ENCODE peak calls at places on chromosomes 13 and 19, in ten cellular contexts. K is AG09309, H is cardiac fibroblast, X is tibial artery, A is AG04450, W is A549, R is GM12865, N is right lobe of liver, T is astrocyte of the spinal cord, C is stomach. I is an unnamed sample.

GRCh38 chr13:111241006-111241755 is 79.3 kb upstream of the TEX29 start:
- DNase-seq in R (no peak), K (no peak), N (no peak), W (no peak), T (no peak), C (no peak), H (no peak), X (no peak), A (no peak), I (no peak)

GRCh38 chr19:40718774-40719391 is 2.0 kb downstream of the ITPKC start:
- DNase-seq in T (peak), K (no peak), A (no peak), X (peak), H (peak), N (peak), W (peak), R (peak), C (peak), I (no peak)

GRCh38 chr19:2333027-2333806 is 4.7 kb downstream of the SPPL2B start:
- DNase-seq in X (no peak), W (no peak), K (no peak), A (no peak), T (no peak), R (no peak), C (peak), N (no peak), H (no peak), I (no peak)

GRCh38 chr19:6847828-6848200 is 39.6 kb upstream of the ADGRE1 start:
- DNase-seq in A (no peak), K (no peak), H (no peak), C (no peak), X (no peak), W (no peak), T (no peak), R (no peak), N (no peak), I (no peak)

GRCh38 chr13:21033224-21033855 is 28.0 kb downstream of the LATS2 start:
- DNase-seq in N (no peak), K (no peak), C (peak), A (no peak), W (no peak), R (no peak), X (peak), H (peak), T (peak), I (no peak)

GRCh38 chr13:39226359-39226758 is 188.1 kb downstream of the NHLRC3 start:
- DNase-seq in N (no peak), A (no peak), C (no peak), W (no peak), X (peak), K (no peak), H (no peak), R (no peak), T (no peak), I (no peak)

GRCh38 chr13:55632402-55632801 is 1508.3 kb upstream of the PRR20A start:
- DNase-seq in R (no peak), C (no peak), X (no peak), T (no peak), A (no peak), K (no peak), N (no peak), H (no peak), W (no peak), I (no peak)

GRCh38 chr13:31909889-31910551 is 121.6 kb upstream of the FRY start:
- DNase-seq in R (peak), H (peak), W (peak), T (peak), X (no peak), A (peak), N (no peak), K (no peak), C (peak), I (peak)

GRCh38 chr19:5826531-5827341 is 12.8 kb downstream of the FUT6 start:
- DNase-seq in N (peak), X (no peak), H (peak), T (no peak), R (peak), A (no peak), K (no peak), C (peak), W (peak), I (no peak)

GRCh38 chr19:15252398-15253018 is 20.3 kb upstream of the EPHX3 start:
- DNase-seq in H (peak), X (peak), N (no peak), R (no peak), T (peak), K (no peak), A (no peak), C (no peak), W (peak), I (no peak)

GRCh38 chr19:49933643-49934042 is 4.3 kb upstream of the NUP62 start:
- DNase-seq in N (no peak), C (no peak), T (no peak), K (no peak), A (no peak), H (no peak), W (no peak), R (no peak), X (no peak), I (no peak)

GRCh38 chr13:43431279-43431678 is 355.5 kb downstream of the ENOX1 start:
- DNase-seq in A (no peak), W (no peak), X (no peak), N (no peak), K (no peak), T (no peak), C (no peak), H (peak), R (no peak), I (no peak)

GRCh38 chr19:56108447-56109195 is 12.5 kb downstream of the ZNF787 start:
- DNase-seq in A (no peak), N (no peak), W (no peak), R (no peak), H (peak), X (no peak), K (no peak), T (no peak), C (peak), I (no peak)

DNA sequence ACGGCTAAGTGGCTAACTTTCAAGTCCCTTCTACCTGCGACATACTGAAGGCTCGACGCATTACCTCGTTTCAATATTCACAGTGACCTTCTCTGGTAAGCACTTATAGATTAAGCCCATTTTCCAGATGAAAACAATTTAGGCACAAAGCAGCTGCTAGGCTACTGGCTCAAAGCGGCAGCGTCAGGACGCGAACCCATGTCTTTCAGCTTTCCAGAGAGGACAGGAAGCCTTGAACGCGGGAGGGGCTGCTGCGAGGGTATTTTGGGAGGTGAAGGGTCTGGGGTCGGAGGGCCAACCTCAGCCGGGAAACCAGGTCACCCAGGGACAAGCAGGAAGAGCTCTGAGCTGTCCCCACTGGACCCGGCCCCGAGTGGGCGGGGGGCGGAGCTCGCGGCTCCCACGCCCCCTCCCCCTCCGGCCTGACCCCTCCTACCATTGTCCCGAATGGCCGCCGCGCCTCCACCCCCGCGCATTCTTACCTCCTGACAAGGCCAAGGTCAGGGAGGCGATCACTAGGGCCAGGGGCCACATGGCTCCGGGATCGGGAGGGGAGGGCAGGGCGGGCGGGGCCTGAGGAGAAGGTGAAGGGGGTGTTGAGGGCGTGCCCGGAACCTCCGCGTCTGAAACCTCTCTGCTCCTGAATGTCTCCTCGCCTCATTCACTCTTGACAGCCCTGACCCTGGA is at the start of gene KLK13:
- DNase-seq in H (peak), R (no peak), K (no peak), X (no peak), C (peak), A (no peak), N (no peak), W (peak), T (no peak), I (no peak)
- H3K4me3 ChIP-seq in H (peak), R (no peak), K (no peak), X (no peak), C (peak), A (peak), N (no peak), W (peak), T (no peak), I (no peak)

GRCh38 chr19:8511573-8512101 is 2.3 kb downstream of the ZNF414 start:
- DNase-seq in C (no peak), X (no peak), R (no peak), W (no peak), K (no peak), T (no peak), H (no peak), A (no peak), N (no peak), I (no peak)
- TF ChIP-seq CTCF in C (no peak), X (no peak), R (peak), W (no peak), K (no peak), T (no peak), H (no peak), A (no peak), N (no peak), I (peak)

DNA sequence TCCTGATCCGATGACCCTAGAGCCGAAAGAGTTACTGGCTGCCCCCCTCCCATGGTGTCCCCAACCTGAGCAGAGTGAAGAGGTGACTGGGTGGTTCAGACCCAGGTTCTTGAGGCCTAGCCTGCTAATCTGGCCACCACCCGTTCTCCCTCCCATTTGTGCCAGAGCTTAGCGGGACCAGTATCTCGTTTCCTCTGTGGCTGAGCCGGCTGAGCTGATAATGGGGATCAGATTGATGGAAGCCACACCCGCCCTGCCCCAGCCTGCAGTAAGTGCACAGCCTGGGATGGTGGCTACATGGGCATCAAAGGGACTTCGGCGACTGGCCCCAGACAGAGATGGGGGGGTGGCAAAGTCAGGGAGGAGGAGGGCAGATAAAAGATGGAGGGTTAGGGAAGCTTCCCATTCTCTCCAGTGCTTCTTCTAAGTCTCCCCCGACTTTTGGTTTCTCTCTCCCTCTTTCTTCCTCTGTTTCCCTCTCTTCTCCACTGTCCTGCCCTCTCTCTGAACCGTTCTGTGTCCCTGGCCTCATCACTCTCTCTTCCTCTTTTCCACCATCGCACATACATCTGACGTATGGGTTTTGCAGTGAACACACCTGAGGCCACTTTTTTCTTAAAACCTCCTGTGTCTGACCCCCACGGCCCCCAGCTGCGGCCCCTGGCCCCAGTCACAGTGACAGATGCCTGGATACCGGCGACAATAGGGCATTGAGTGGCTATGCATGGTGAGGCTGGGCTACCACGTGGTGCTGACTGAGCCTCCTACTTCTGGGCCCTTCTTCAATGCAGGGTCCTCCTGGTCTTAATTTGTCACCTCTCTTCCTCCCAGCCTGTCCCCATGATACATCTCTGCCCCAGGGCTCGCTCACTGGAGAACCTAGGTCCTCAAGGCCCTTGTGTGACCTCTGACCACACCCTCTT is 2.4 kb downstream of the ELAVL3 start:
- DNase-seq in W (no peak), X (no peak), C (no peak), R (no peak), N (no peak), A (no peak), K (no peak), T (no peak), H (no peak), I (no peak)
- H3K4me3 ChIP-seq in W (no peak), X (no peak), C (no peak), R (no peak), N (no peak), A (no peak), K (no peak), T (no peak), H (no peak), I (no peak)

GRCh38 chr19:51422053-51422448 is 4.6 kb upstream of the SIGLEC10 start:
- DNase-seq in N (peak), K (no peak), T (peak), H (peak), W (peak), X (peak), C (peak), R (peak), A (peak), I (no peak)
- TF ChIP-seq CTCF in N (peak), K (peak), T (peak), H (peak), W (peak), X (peak), C (no peak), R (peak), A (peak), I (peak)

DNA sequence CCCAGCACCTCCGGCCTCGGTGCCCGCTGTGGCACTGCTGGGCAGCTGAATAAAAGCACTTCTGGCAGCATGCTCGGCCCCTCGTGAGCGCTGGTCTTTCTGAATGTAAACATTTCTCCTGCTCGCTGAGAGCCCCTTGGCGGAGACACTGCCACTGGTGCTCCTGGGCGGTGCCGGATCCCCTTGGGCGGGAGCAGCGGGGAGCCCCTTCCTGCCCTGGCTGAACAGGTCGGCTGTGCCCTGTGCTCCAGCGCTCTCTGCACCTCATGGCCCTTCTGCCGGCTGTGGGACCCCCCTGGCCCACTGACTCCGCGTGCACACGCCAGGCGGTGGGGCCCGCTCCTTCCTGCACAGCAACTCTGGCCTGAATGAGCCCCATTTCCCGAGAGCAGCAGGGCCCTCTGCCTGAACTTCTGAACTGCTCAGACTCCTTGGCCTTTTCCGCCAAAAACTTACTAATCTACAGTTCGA is 14.0 kb downstream of the RB1 start:
- DNase-seq in K (no peak), R (no peak), T (no peak), N (no peak), A (no peak), H (no peak), X (no peak), C (no peak), W (no peak), I (no peak)
- H3K4me3 ChIP-seq in K (no peak), R (no peak), T (no peak), N (no peak), A (no peak), H (no peak), X (peak), C (peak), W (no peak), I (no peak)

GRCh38 chr13:113954046-113954841 is 19.6 kb downstream of the C13orf46 start:
- DNase-seq in T (no peak), W (no peak), K (no peak), N (peak), A (no peak), H (no peak), X (no peak), C (no peak), R (no peak), I (no peak)
- TF ChIP-seq CTCF in T (peak), W (no peak), K (no peak), N (no peak), A (peak), H (no peak), X (no peak), C (no peak), R (peak), I (no peak)

GRCh38 chr19:42251572-42251990 is 3.3 kb downstream of the ERF start:
- DNase-seq in A (no peak), X (no peak), H (no peak), R (no peak), T (no peak), W (peak), K (no peak), C (no peak), N (no peak), I (no peak)

GRCh38 chr19:42249769-42250168 is 5.2 kb downstream of the ERF start:
- DNase-seq in H (no peak), N (no peak), K (no peak), R (no peak), A (no peak), X (no peak), T (no peak), W (no peak), C (no peak), I (no peak)

GRCh38 chr19:42250249-42250665 is 4.7 kb downstream of the ERF start:
- DNase-seq in A (no peak), T (no peak), R (no peak), C (no peak), H (no peak), K (no peak), W (no peak), X (no peak), N (no peak), I (no peak)

GRCh38 chr19:42249149-42249750 is 5.7 kb downstream of the ERF start:
- DNase-seq in H (no peak), C (no peak), X (no peak), W (no peak), R (no peak), A (no peak), N (no peak), K (no peak), T (no peak), I (no peak)

GRCh38 chr19:42250666-42251531 is 4.0 kb downstream of the ERF start:
- DNase-seq in T (peak), X (no peak), R (no peak), W (no peak), K (no peak), C (no peak), N (no peak), A (no peak), H (peak), I (no peak)
- H3K4me3 ChIP-seq in T (peak), X (peak), R (no peak), W (peak), K (peak), C (peak), N (no peak), A (peak), H (peak), I (no peak)